ENCODE peak calls at places on chromosome 16, in six cellular contexts. I, M, E, F, B and W are unnamed samples.

GRCh38 chr16:7304932-7305331 is 27.7 kb upstream of the RBFOX1 start:
- DNase-seq in I (no peak), M (no peak), E (no peak), F (no peak), B (no peak), W (no peak)

GRCh38 chr16:69408451-69408850 is 16.0 kb upstream of the CYB5B start:
- DNase-seq in I (no peak), M (peak), E (no peak), F (no peak), B (no peak), W (no peak)

GRCh38 chr16:1291576-1291974 is 17.9 kb upstream of the UBE2I start:
- DNase-seq in I (no peak), M (no peak), E (no peak), F (no peak), B (no peak), W (no peak)

GRCh38 chr16:19840524-19841110 is 44.0 kb downstream of the GPRC5B start:
- DNase-seq in I (no peak), M (peak), E (no peak), F (no peak), B (no peak), W (no peak)

GRCh38 chr16:30049871-30050270 is 15.7 kb upstream of the ALDOA start:
- DNase-seq in I (no peak), M (no peak), E (no peak), F (no peak), B (no peak), W (no peak)

GRCh38 chr16:70474320-70475053 is 20.1 kb downstream of the FCSK start:
- DNase-seq in I (no peak), M (no peak), E (no peak), F (no peak), B (no peak), W (no peak)

GRCh38 chr16:82761236-82761635 is 134.5 kb downstream of the CDH13 start:
- DNase-seq in I (no peak), M (peak), E (peak), F (peak), B (peak), W (peak)

GRCh38 chr16:69469807-69470561 is 45.6 kb downstream of the CYB5B start:
- DNase-seq in I (no peak), M (no peak), E (no peak), F (no peak), B (no peak), W (no peak)

GRCh38 chr16:27284865-27285675 is 16.5 kb upstream of the NSMCE1 start:
- DNase-seq in I (no peak), M (no peak), E (no peak), F (no peak), B (no peak), W (no peak)

GRCh38 chr16:87391950-87392822 is at the start of gene MAP1LC3B:
- DNase-seq in I (peak), M (peak), E (peak), F (peak), B (peak), W (peak)

GRCh38 chr16:75053791-75054555 is 55.1 kb downstream of the ZNRF1 start:
- DNase-seq in I (no peak), M (peak), E (no peak), F (no peak), B (no peak), W (no peak)

GRCh38 chr16:88917915-88918627 is 51.6 kb upstream of the PABPN1L start:
- DNase-seq in I (no peak), M (no peak), E (no peak), F (no peak), B (no peak), W (no peak)

GRCh38 chr16:86073763-86074493 is 175.0 kb downstream of the IRF8 start:
- DNase-seq in I (no peak), M (no peak), E (no peak), F (no peak), B (no peak), W (no peak)

GRCh38 chr16:27080870-27081269 is 14.1 kb downstream of the C16orf82 start:
- DNase-seq in I (no peak), M (no peak), E (no peak), F (no peak), B (no peak), W (no peak)

GRCh38 chr16:23020084-23020483 is 129.2 kb downstream of the USP31 start:
- DNase-seq in I (no peak), M (no peak), E (no peak), F (no peak), B (no peak), W (no peak)

GRCh38 chr16:3597226-3597625 is 14.2 kb downstream of the SLX4 start:
- DNase-seq in I (no peak), M (no peak), E (no peak), F (no peak), B (no peak), W (no peak)

GRCh38 chr16:88333645-88334516 is 48.9 kb upstream of the ZNF469 start:
- DNase-seq in I (no peak), M (no peak), E (no peak), F (no peak), B (no peak), W (no peak)

GRCh38 chr16:79632289-79632688 is 31.8 kb upstream of the MAF start:
- DNase-seq in I (no peak), M (no peak), E (no peak), F (no peak), B (no peak), W (no peak)

GRCh38 chr16:46908540-46909372 is 24.6 kb downstream of the GPT2 start:
- DNase-seq in I (peak), M (peak), E (peak), F (peak), B (peak), W (peak)

GRCh38 chr16:1983544-1984346 is at the start of gene GFER:
- DNase-seq in I (peak), M (peak), E (peak), F (peak), B (peak), W (peak)

GRCh38 chr16:13435873-13436474 is 484.0 kb upstream of the ERCC4 start:
- DNase-seq in I (no peak), M (no peak), E (no peak), F (no peak), B (no peak), W (no peak)

GRCh38 chr16:67677712-67678111 is 11.1 kb downstream of the C16orf86 start:
- DNase-seq in I (no peak), M (no peak), E (no peak), F (no peak), B (no peak), W (no peak)

GRCh38 chr16:69143116-69143515 is 10.7 kb downstream of the UTP4 start:
- DNase-seq in I (no peak), M (no peak), E (no peak), F (no peak), B (no peak), W (no peak)

GRCh38 chr16:24430937-24431760 is 108.2 kb upstream of the RBBP6 start:
- DNase-seq in I (no peak), M (no peak), E (no peak), F (no peak), B (no peak), W (no peak)

GRCh38 chr16:11245988-11246387 is 10.0 kb downstream of the SOCS1 start:
- DNase-seq in I (no peak), M (no peak), E (no peak), F (no peak), B (no peak), W (no peak)

GRCh38 chr16:16025214-16025968 is 76.0 kb downstream of the ABCC1 start:
- DNase-seq in I (no peak), M (peak), E (peak), F (peak), B (peak), W (peak)

GRCh38 chr16:87417511-87417910 is 25.4 kb downstream of the MAP1LC3B start:
- DNase-seq in I (no peak), M (no peak), E (no peak), F (no peak), B (no peak), W (no peak)

GRCh38 chr16:87585452-87586200 is 16.7 kb upstream of the JPH3 start:
- DNase-seq in I (no peak), M (no peak), E (no peak), F (no peak), B (no peak), W (no peak)

GRCh38 chr16:75011634-75012307 is 12.9 kb downstream of the ZNRF1 start:
- DNase-seq in I (no peak), M (no peak), E (peak), F (peak), B (peak), W (peak)

GRCh38 chr16:57764341-57765159 is 29.0 kb downstream of the KATNB1 start:
- DNase-seq in I (no peak), M (peak), E (peak), F (peak), B (peak), W (peak)

GRCh38 chr16:14522617-14523135 is 107.4 kb downstream of the PARN start:
- DNase-seq in I (no peak), M (no peak), E (no peak), F (no peak), B (no peak), W (no peak)

GRCh38 chr16:2512920-2513404 is 790 bp upstream of the ATP6V0C start:
- DNase-seq in I (peak), M (no peak), E (no peak), F (no peak), B (no peak), W (no peak)

GRCh38 chr16:68776821-68777485 is 39.9 kb downstream of the CDH1 start:
- DNase-seq in I (no peak), M (no peak), E (peak), F (no peak), B (no peak), W (peak)

GRCh38 chr16:1432388-1433262 is 1.7 kb downstream of the PERCC1 start:
- DNase-seq in I (no peak), M (no peak), E (no peak), F (no peak), B (no peak), W (no peak)

GRCh38 chr16:761580-761979 is 1.0 kb downstream of the MSLN start:
- DNase-seq in I (no peak), M (no peak), E (no peak), F (no peak), B (no peak), W (no peak)

GRCh38 chr16:1290860-1291575 is 18.4 kb upstream of the UBE2I start:
- DNase-seq in I (no peak), M (no peak), E (no peak), F (no peak), B (no peak), W (no peak)

GRCh38 chr16:11257131-11257938 is 1.3 kb upstream of the SOCS1 start:
- DNase-seq in I (peak), M (peak), E (peak), F (peak), B (peak), W (peak)

DNA sequence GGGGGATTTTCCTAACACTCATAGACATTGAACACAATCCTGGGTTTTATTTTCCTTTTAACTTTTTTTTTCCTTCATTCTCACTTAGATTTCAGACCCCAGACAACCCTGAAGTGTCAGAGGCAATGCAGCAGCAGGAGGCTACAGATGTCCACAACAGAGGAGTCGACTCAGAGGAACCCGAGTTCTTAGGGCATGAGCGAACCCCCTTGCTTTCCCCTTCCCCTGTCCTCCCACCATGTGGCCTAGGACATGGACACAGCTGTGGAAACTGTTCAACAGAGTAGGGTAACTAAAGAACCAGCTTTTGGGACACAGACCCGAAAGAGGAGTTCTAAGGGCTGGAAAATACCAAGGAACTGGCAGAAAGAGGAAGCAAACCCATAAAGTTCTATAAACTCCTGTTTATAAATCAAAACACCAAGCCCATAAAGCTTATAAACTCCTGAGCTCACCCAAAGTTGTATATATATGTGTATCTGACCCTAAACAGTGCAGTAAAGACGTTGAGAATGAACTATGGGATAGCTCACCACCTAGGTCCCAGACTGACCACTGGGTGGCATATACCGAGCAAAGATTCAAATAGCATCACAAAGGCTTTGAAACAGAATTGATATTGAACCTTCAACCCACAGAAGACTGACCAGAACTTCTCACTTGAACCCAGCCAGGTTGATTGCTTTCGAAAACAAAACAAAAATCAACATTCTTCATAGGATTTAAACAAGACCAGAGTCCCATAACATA is 33.9 kb downstream of the CMTM4 start:
- DNase-seq in I (no peak), M (no peak), E (peak), F (no peak), B (peak), W (no peak)
- TF ChIP-seq CTCF in I (no peak), M (peak), E (peak), F (peak), B (peak), W (peak)

GRCh38 chr16:10039220-10040096 is 142.8 kb downstream of the GRIN2A start:
- DNase-seq in I (peak), M (peak), E (peak), F (no peak), B (no peak), W (no peak)
- H3K4me3 ChIP-seq in I (peak), M (no peak), E (no peak), F (no peak), B (no peak), W (peak)

GRCh38 chr16:50368410-50369132 is at the start of gene BRD7:
- DNase-seq in I (peak), M (peak), E (peak), F (no peak), B (peak), W (no peak)
- TF ChIP-seq CTCF in I (peak), M (peak), E (peak), F (peak), B (peak), W (peak)

DNA sequence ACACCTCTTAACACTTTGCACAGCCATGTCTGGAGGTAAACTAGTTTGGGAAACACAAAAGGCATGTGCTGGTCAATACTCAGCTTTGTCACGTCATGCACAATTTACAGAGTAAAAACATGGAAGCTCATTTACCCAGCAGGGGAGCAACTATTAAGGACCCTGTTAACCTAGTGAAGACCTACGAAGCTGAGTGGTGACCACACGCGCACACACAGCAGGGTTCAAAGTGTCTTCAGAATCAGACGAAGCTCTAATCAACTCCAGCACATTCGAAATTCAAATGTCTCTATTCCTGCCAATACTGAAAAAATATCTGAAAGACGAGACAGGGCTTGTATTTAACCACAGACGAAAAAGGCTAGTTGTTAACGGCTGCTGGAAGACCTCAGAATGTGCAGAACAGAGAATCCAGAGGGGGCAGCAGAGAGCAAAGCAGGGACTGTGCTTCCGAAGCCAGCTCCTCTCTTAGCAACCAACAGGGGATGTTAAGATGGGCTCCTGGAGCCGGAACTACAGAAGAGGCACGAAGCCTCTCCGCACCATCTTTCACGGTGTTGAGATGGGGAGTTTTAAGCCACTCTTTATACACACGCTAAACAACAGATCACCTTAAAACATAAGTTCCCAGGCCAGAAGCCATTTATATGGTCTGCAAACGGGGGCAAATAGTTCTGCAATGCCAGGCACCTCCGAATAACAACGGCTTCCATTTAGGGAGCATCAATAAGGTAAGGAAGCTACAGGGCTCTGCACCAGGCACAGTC is 45.7 kb downstream of the CMTM4 start:
- DNase-seq in I (peak), M (peak), E (peak), F (no peak), B (peak), W (peak)
- H3K4me3 ChIP-seq in I (no peak), M (no peak), E (peak), F (no peak), B (peak), W (no peak)

GRCh38 chr16:80875616-80876015 is 71.2 kb upstream of the CDYL2 start:
- DNase-seq in I (no peak), M (no peak), E (no peak), F (no peak), B (no peak), W (no peak)
- TF ChIP-seq CTCF in I (no peak), M (no peak), E (no peak), F (no peak), B (no peak), W (no peak)